ENCODE peak calls at places on chromosomes 3 and 15, in five cellular contexts. S, H, W, C and O are unnamed samples.

GRCh38 chr3:159787191-159787590 is 201.4 kb upstream of the IL12A start:
- DNase-seq in C (peak), S (no peak), H (peak), W (no peak), O (no peak)

GRCh38 chr3:8491750-8492149 is 9.9 kb upstream of the LMCD1 start:
- DNase-seq in C (no peak), S (no peak), H (no peak), W (peak), O (no peak)

GRCh38 chr3:151265866-151266265 is 12.5 kb downstream of the P2RY14 start:
- DNase-seq in W (no peak), S (no peak), C (no peak), H (no peak), O (peak)

GRCh38 chr15:63023351-63023945 is 19.1 kb upstream of the TPM1 start:
- DNase-seq in S (no peak), H (no peak), C (peak), W (no peak), O (no peak)

GRCh38 chr15:61621146-61621545 is 392.0 kb upstream of the RORA start:
- DNase-seq in W (no peak), C (peak), S (no peak), H (peak), O (no peak)

GRCh38 chr15:88802991-88803240 is 320 bp upstream of the ACAN start:
- DNase-seq in W (no peak), S (no peak), H (no peak), C (no peak), O (no peak)

GRCh38 chr15:72037321-72037720 is 80.6 kb downstream of the MYO9A start:
- DNase-seq in S (no peak), C (no peak), H (peak), W (no peak), O (no peak)

GRCh38 chr3:99955773-99956562 is 138.3 kb downstream of the CMSS1 start:
- DNase-seq in C (no peak), S (no peak), W (no peak), H (no peak), O (no peak)

GRCh38 chr3:37559461-37559860 is 302.2 kb upstream of the CTDSPL start:
- DNase-seq in S (no peak), H (no peak), C (peak), W (no peak), O (no peak)

GRCh38 chr15:94844533-94845390 is 613.4 kb downstream of the MCTP2 start:
- DNase-seq in W (peak), C (peak), H (peak), S (peak), O (no peak)

GRCh38 chr3:109059289-109059688 is 58.6 kb downstream of the MORC1 start:
- DNase-seq in S (no peak), W (no peak), C (no peak), H (no peak), O (no peak)

GRCh38 chr3:66302288-66302687 is 81.5 kb downstream of the SLC25A26 start:
- DNase-seq in S (no peak), W (no peak), C (no peak), H (no peak), O (no peak)

GRCh38 chr3:165753560-165753959 is 83.7 kb downstream of the BCHE start:
- DNase-seq in C (peak), W (no peak), S (no peak), H (peak), O (no peak)

GRCh38 chr15:80127911-80128310 is 24.9 kb upstream of the FAH start:
- DNase-seq in W (no peak), H (no peak), S (no peak), C (no peak), O (no peak)

GRCh38 chr3:17964113-17964512 is 221.7 kb upstream of the TBC1D5 start:
- DNase-seq in W (no peak), S (no peak), C (no peak), H (no peak), O (no peak)

GRCh38 chr15:48266029-48266428 is 59.9 kb downstream of the SLC12A1 start:
- DNase-seq in H (no peak), S (no peak), W (no peak), C (no peak), O (no peak)

GRCh38 chr3:46412786-46413298 is 5.8 kb downstream of the CCRL2 start:
- DNase-seq in W (no peak), S (no peak), C (no peak), H (no peak), O (no peak)

GRCh38 chr3:16490062-16490641 is 23.3 kb downstream of the RFTN1 start:
- DNase-seq in W (no peak), H (no peak), C (no peak), S (no peak), O (no peak)

GRCh38 chr3:87546216-87546615 is 269.8 kb upstream of the POU1F1 start:
- DNase-seq in C (no peak), W (no peak), S (no peak), H (no peak), O (no peak)

GRCh38 chr15:62624541-62625399 is 417.8 kb upstream of the TPM1 start:
- DNase-seq in C (peak), S (no peak), H (no peak), W (no peak), O (no peak)

GRCh38 chr3:37935756-37936666 is 54.6 kb upstream of the VILL start:
- DNase-seq in S (no peak), H (peak), W (no peak), C (peak), O (no peak)

GRCh38 chr3:45105855-45106655 is 40.1 kb downstream of the CDCP1 start:
- DNase-seq in W (no peak), C (peak), S (no peak), H (no peak), O (no peak)

GRCh38 chr3:170226426-170226960 is 4.3 kb downstream of the PRKCI start:
- DNase-seq in S (no peak), H (no peak), W (no peak), C (peak), O (no peak)

GRCh38 chr3:170221924-170222646 is at the start of gene PRKCI:
- DNase-seq in W (peak), C (peak), H (peak), S (peak), O (peak)

GRCh38 chr3:170220871-170221270 is 1.4 kb upstream of the PRKCI start:
- DNase-seq in C (no peak), H (no peak), W (no peak), S (no peak), O (no peak)

GRCh38 chr3:170225166-170225565 is 2.9 kb downstream of the PRKCI start:
- DNase-seq in S (no peak), H (no peak), C (no peak), W (no peak), O (no peak)

DNA sequence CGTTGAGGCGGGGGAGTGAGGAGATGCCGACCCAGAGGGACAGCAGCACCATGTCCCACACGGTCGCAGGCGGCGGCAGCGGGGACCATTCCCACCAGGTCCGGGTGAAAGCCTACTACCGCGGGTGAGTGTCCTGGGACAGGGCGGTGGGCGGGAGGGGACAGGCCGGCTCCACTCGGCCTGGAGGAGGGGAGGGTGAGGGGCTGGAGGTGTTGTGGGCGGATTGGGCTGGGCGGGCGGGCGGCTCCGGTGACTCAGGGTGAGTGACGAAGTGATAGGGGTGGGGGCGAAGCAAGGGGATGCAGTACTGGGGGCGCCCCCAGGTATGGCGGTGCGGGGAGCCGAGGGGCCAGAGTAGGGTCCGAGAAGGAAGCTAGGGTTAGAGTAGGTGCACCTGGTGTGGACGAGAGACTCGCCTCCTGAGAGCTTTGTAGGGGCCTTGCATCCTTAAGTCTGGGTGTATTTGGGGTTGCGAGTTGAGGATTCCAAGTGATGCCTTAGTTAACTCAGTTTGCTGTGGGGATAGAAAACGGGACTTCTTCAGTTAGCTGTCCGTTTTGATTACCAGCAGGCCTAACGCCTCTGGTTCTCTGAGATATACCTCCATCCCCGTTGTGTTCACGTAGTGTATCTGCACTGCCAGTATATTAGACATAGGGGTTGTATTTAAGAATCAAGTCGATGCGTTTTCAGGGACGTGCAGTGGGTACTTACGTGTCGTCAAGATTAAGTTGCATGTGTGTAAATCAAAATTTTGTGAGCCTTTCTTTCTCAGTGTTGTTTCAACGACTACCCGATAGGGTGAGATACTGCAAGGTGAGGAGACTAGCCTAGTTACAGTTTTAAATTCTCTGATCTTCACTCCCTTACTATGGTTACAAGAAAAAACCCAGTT is 670 bp downstream of the PRKCI start:
- DNase-seq in W (peak), C (peak), S (peak), H (peak), O (no peak)
- TF ChIP-seq CTCF in W (no peak), C (peak), S (no peak), H (no peak), O (peak)

GRCh38 chr15:100434038-100434437 is 92.3 kb upstream of the ADAMTS17 start:
- DNase-seq in W (no peak), H (no peak), S (no peak), C (no peak), O (no peak)

GRCh38 chr15:100437261-100437660 is 91.5 kb downstream of the CERS3 start:
- DNase-seq in W (no peak), S (no peak), C (no peak), H (no peak), O (no peak)

GRCh38 chr15:100429116-100429728 is 87.4 kb upstream of the ADAMTS17 start:
- DNase-seq in W (peak), H (no peak), C (peak), S (no peak), O (no peak)

GRCh38 chr15:100430381-100430780 is 88.6 kb upstream of the ADAMTS17 start:
- DNase-seq in S (no peak), H (no peak), W (no peak), C (no peak), O (no peak)

GRCh38 chr15:100433304-100433703 is 91.5 kb upstream of the ADAMTS17 start:
- DNase-seq in S (no peak), C (no peak), H (no peak), W (no peak), O (no peak)
- TF ChIP-seq CTCF in S (no peak), C (no peak), H (no peak), W (no peak), O (no peak)

GRCh38 chr3:112314618-112315017 is 18.3 kb upstream of the CD200 start:
- DNase-seq in H (no peak), C (no peak), S (no peak), W (no peak), O (no peak)
- TF ChIP-seq CTCF in H (no peak), C (no peak), S (no peak), W (no peak), O (no peak)

GRCh38 chr3:89314454-89314853 is 207.0 kb downstream of the EPHA3 start:
- DNase-seq in S (no peak), W (no peak), H (no peak), C (peak), O (no peak)
- TF ChIP-seq CTCF in S (no peak), W (no peak), H (no peak), C (peak), O (no peak)

DNA sequence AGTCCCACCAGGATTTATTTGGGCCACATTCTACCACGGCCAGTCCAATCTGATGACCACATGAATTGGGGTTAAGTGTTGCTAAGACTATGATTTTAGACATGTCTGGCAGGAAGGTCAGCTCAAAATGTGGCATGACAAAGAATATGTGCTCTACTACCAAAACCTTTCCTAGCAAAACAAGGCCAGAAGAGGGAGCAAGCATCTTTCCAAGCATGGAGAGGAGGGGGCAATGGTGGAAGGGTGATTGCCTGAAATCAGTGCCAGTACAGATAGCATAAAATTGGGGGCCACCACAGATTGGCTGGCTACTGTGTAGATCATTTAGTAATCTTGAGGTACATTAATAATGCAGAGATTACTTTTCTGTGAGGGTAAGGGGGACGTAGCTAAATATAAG is 43.2 kb downstream of the TMEM39A start:
- DNase-seq in C (no peak), S (no peak), W (no peak), H (no peak), O (no peak)
- TF ChIP-seq CTCF in C (peak), S (no peak), W (no peak), H (no peak), O (no peak)

GRCh38 chr3:40240921-40241320 is 68.6 kb upstream of the EIF1B start:
- DNase-seq in W (no peak), S (no peak), C (no peak), H (no peak), O (no peak)

GRCh38 chr3:40247714-40248113 is 61.8 kb upstream of the EIF1B start:
- DNase-seq in H (no peak), C (no peak), W (no peak), S (no peak), O (no peak)

GRCh38 chr3:40237892-40238571 is 71.5 kb upstream of the EIF1B start:
- DNase-seq in W (peak), C (peak), S (no peak), H (no peak), O (no peak)

GRCh38 chr3:40243056-40243455 is 66.5 kb upstream of the EIF1B start:
- DNase-seq in S (no peak), C (no peak), H (no peak), W (no peak), O (no peak)

GRCh38 chr3:40242638-40243037 is 66.9 kb upstream of the EIF1B start:
- DNase-seq in C (no peak), S (no peak), W (no peak), H (no peak), O (no peak)
- TF ChIP-seq CTCF in C (no peak), S (no peak), W (no peak), H (no peak), O (no peak)

GRCh38 chr3:140219923-140220452 is 285.0 kb downstream of the CLSTN2 start:
- DNase-seq in C (no peak), W (no peak), H (no peak), S (no peak), O (no peak)
- TF ChIP-seq CTCF in C (no peak), W (no peak), H (no peak), S (no peak), O (no peak)

GRCh38 chr15:41585140-41586047 is 26.4 kb downstream of the TYRO3 start:
- DNase-seq in C (peak), S (no peak), H (peak), W (peak), O (no peak)
- TF ChIP-seq CTCF in C (peak), S (no peak), H (no peak), W (no peak), O (peak)

GRCh38 chr15:36210426-36210825 is 369.0 kb upstream of the CDIN1 start:
- DNase-seq in S (no peak), C (no peak), W (no peak), H (no peak), O (no peak)

DNA sequence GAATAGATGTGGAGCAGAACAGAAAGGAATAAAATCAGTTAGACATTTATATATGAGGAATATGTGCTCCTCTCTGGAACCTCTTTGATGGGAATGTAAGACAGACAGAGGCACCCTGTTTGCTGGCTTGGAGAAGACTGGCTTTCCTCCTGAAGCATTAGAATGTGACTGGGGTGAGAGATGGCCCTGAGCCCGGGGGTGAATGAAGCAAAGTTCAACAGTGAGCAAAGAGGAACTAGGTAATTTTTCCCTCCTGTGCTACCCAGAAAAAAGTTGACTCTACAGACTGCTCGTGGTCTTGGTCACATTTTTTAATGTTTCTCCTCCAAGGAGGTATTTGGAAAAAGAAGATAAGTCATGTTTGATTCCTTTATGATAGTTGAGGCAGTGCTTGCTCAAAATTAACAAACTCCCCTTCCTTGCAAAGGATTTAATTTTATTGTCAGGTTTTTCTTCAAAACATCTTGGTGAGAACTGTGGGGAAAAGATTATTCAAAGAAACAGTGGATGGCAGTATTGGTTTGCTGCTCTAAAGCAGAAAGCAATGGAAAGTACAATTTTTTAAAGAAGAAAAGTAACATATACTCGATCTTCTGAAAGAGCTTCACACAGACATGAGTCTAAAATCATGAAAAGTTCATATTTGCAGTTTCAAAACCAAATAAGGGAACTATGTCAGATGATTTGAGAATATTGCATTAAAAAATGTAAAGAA is 370.4 kb upstream of the CDIN1 start:
- DNase-seq in W (no peak), C (peak), H (no peak), S (no peak), O (no peak)
- TF ChIP-seq CTCF in W (no peak), C (peak), H (no peak), S (no peak), O (no peak)

DNA sequence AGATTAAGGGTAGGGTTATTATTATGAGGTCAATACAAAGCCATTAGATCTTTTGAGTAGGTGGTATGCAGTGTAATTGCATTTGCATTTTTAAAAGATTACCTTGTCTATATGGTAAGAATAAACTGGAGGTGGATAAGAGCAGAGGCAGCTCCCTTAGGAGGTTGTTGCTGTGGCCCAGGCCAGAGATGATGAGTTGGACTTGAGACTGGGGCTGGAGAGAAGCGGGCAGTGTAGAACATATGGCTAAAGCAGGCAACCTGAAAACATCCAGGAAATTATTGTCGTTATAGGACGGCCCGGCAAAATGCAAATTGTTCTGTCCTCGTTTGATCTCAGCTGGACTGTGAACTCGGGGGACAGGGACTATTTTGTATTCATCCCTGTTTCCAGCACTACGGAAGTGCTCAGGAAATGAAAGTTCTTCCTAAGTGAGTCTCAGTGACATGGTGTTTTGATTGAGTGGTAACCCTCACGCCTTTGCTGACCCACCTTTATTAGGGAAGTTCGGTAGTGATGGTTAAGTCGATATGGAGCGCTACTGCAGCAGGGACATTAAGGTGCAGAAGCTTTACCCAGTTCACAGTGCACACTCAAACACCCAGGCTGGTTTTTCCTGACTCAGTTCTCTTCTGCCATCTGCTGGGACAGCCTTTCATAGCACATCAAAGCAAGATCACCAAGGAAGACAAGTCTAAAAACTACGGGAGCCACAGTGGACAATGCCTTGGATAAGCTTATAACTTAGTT is 27.2 kb upstream of the VPS33B start:
- DNase-seq in S (no peak), C (peak), W (no peak), H (peak), O (no peak)
- TF ChIP-seq CTCF in S (peak), C (peak), W (peak), H (peak), O (peak)